ENCODE peak calls at places on chromosomes 3 and 15, in nine cellular contexts. K, N, O, S, J, X, A, H and C are unnamed samples.

GRCh38 chr3:27141668-27142067 is 227.5 kb downstream of the NEK10 start:
- DNase-seq in S (no peak), N (no peak), H (no peak), X (no peak), K (no peak), A (no peak), J (no peak), O (no peak), C (no peak)

GRCh38 chr3:160564949-160565441 is 376 bp downstream of the KPNA4 start:
- DNase-seq in O (peak), X (no peak), N (no peak), S (peak), H (peak), A (no peak), J (peak), K (peak), C (peak)

GRCh38 chr3:66101901-66102300 is 63.2 kb upstream of the MAGI1 start:
- DNase-seq in S (no peak), A (no peak), X (no peak), J (no peak), K (no peak), O (no peak), N (no peak), H (no peak), C (no peak)

GRCh38 chr3:123478314-123478713 is 29.4 kb upstream of the ADCY5 start:
- DNase-seq in H (no peak), S (no peak), O (no peak), A (no peak), N (no peak), X (no peak), K (no peak), J (no peak), C (no peak)

GRCh38 chr15:65613365-65613764 is 2.4 kb upstream of the INTS14 start:
- DNase-seq in H (no peak), J (no peak), O (no peak), N (no peak), S (no peak), X (no peak), K (no peak), A (no peak), C (no peak)

GRCh38 chr3:112126501-112126900 is 6.5 kb downstream of the GCSAM start:
- DNase-seq in H (peak), K (peak), O (no peak), A (no peak), J (peak), N (no peak), X (no peak), S (no peak), C (no peak)

GRCh38 chr3:142239421-142239820 is 14.0 kb upstream of the GK5 start:
- DNase-seq in N (no peak), H (peak), J (no peak), X (no peak), A (no peak), K (peak), S (no peak), O (no peak), C (no peak)

GRCh38 chr15:91128028-91128427 is 28.0 kb downstream of the SV2B start:
- DNase-seq in K (no peak), J (no peak), O (no peak), H (no peak), X (no peak), N (no peak), A (no peak), S (no peak), C (no peak)

GRCh38 chr15:69126054-69126469 is 34.4 kb upstream of the GLCE start:
- DNase-seq in N (peak), O (no peak), H (peak), J (no peak), S (peak), A (no peak), X (no peak), K (no peak), C (no peak)

GRCh38 chr15:27433604-27434003 is 462.6 kb downstream of the GABRG3 start:
- DNase-seq in X (no peak), K (no peak), N (no peak), A (no peak), O (no peak), H (no peak), S (no peak), J (no peak), C (no peak)

GRCh38 chr15:69595009-69595825 is 142.6 kb downstream of the RPLP1 start:
- DNase-seq in N (no peak), J (no peak), K (peak), A (peak), O (no peak), X (no peak), S (peak), H (peak), C (peak)

GRCh38 chr3:54703906-54704305 is 224.0 kb downstream of the LRTM1 start:
- DNase-seq in H (no peak), K (no peak), J (no peak), A (no peak), S (no peak), N (no peak), O (no peak), X (no peak), C (no peak)

GRCh38 chr3:58271901-58272501 is 34.0 kb upstream of the RPP14 start:
- DNase-seq in H (peak), X (no peak), N (peak), K (peak), S (peak), J (no peak), A (no peak), O (no peak), C (no peak)

GRCh38 chr15:55774113-55774970 is 31.4 kb upstream of the PRTG start:
- DNase-seq in X (peak), A (peak), S (peak), J (peak), N (no peak), H (peak), O (peak), K (peak), C (no peak)

GRCh38 chr15:58419803-58420524 is 11.8 kb upstream of the LIPC start:
- DNase-seq in O (no peak), J (no peak), S (no peak), A (no peak), N (no peak), K (no peak), H (no peak), X (no peak), C (no peak)

GRCh38 chr15:91045065-91045464 is 22.7 kb upstream of the VPS33B start:
- DNase-seq in N (no peak), O (no peak), X (no peak), K (no peak), J (no peak), A (no peak), H (no peak), S (no peak), C (no peak)

GRCh38 chr15:48533982-48534381 is 111.5 kb downstream of the FBN1 start:
- DNase-seq in S (no peak), A (no peak), N (no peak), X (no peak), O (no peak), K (no peak), J (no peak), H (peak), C (no peak)

GRCh38 chr3:56775356-56775914 is 26.3 kb downstream of the ARHGEF3 start:
- DNase-seq in S (no peak), H (no peak), O (no peak), N (no peak), X (no peak), K (no peak), J (no peak), A (no peak), C (no peak)

GRCh38 chr15:58336161-58336560 is 95.6 kb upstream of the LIPC start:
- DNase-seq in O (no peak), H (no peak), A (no peak), N (no peak), K (no peak), S (no peak), J (no peak), X (no peak), C (no peak)

GRCh38 chr15:78389356-78389755 is 48.7 kb upstream of the IREB2 start:
- DNase-seq in H (peak), N (peak), J (no peak), S (no peak), A (no peak), K (no peak), X (no peak), O (no peak), C (no peak)

GRCh38 chr15:38226867-38227266 is 25.8 kb upstream of the SPRED1 start:
- DNase-seq in H (peak), A (no peak), K (peak), J (no peak), X (no peak), S (peak), O (no peak), N (peak), C (peak)

GRCh38 chr3:152910211-152910610 is 75.3 kb downstream of the P2RY1 start:
- DNase-seq in N (no peak), S (no peak), A (no peak), H (no peak), J (no peak), X (no peak), O (no peak), K (peak), C (no peak)

GRCh38 chr3:145889730-145890129 is 271.3 kb downstream of the PLOD2 start:
- DNase-seq in X (no peak), O (no peak), N (no peak), K (no peak), J (no peak), S (no peak), H (no peak), A (no peak), C (no peak)

GRCh38 chr3:195142519-195142918 is 128.4 kb downstream of the XXYLT1 start:
- DNase-seq in H (no peak), K (no peak), A (no peak), O (no peak), J (no peak), S (no peak), N (no peak), X (no peak), C (no peak)

GRCh38 chr3:57078366-57079220 is 18.1 kb downstream of the SPATA12 start:
- DNase-seq in S (peak), A (peak), J (peak), X (no peak), O (peak), H (peak), N (peak), K (peak), C (peak)

GRCh38 chr3:126364130-126364695 is 7.0 kb upstream of the KLF15 start:
- DNase-seq in X (no peak), K (no peak), J (no peak), S (no peak), O (no peak), N (no peak), H (no peak), A (no peak), C (no peak)

GRCh38 chr3:127688416-127689265 is 15.9 kb downstream of the ABTB1 start:
- DNase-seq in S (peak), X (peak), J (no peak), K (peak), O (no peak), A (peak), H (peak), N (no peak), C (peak)

GRCh38 chr3:195582947-195583346 is 793 bp downstream of the APOD start:
- DNase-seq in S (no peak), A (no peak), X (no peak), H (no peak), J (peak), O (no peak), K (no peak), N (no peak), C (no peak)